ENCODE peak calls at places on chromosomes 11 and 22, in nine cellular contexts. Q, K, B, W, L, S, O, I and Y are unnamed samples.

GRCh38 chr11:104763930-104764717 is 134.1 kb downstream of the CASP12 start:
- DNase-seq in I (no peak), O (no peak), W (no peak), S (no peak), Q (no peak), K (no peak), L (no peak), B (no peak), Y (no peak)

GRCh38 chr22:27800250-27801131 is 1.1 kb downstream of the MN1 start:
- DNase-seq in Q (no peak), I (no peak), B (no peak), K (peak), W (peak), O (no peak), S (peak), L (no peak), Y (no peak)

GRCh38 chr11:3052567-3052966 is 4.7 kb downstream of the CARS1 start:
- DNase-seq in L (no peak), O (no peak), Q (no peak), W (no peak), B (no peak), S (peak), I (no peak), K (no peak), Y (no peak)

GRCh38 chr11:115286614-115287013 is 217.6 kb downstream of the CADM1 start:
- DNase-seq in O (no peak), K (no peak), B (no peak), I (no peak), Q (no peak), S (no peak), W (no peak), L (no peak), Y (no peak)

GRCh38 chr11:120952503-120953229 is 71.2 kb upstream of the TBCEL start:
- DNase-seq in B (peak), O (peak), L (peak), S (peak), W (peak), K (peak), Q (peak), I (peak), Y (peak)

GRCh38 chr11:108093128-108093904 is 28.1 kb upstream of the ACAT1 start:
- DNase-seq in K (no peak), B (no peak), L (no peak), Q (no peak), S (no peak), W (no peak), I (peak), O (no peak), Y (no peak)

GRCh38 chr11:117094776-117095175 is 3.5 kb downstream of the SIK3 start:
- DNase-seq in O (no peak), W (no peak), K (no peak), B (no peak), Q (no peak), L (no peak), I (peak), S (no peak), Y (no peak)

GRCh38 chr11:34356576-34356917 is 1.3 kb downstream of the ABTB2 start:
- DNase-seq in K (no peak), B (peak), Q (peak), W (peak), S (peak), L (no peak), I (peak), O (no peak), Y (peak)

GRCh38 chr11:130653838-130654601 is 205.6 kb downstream of the ADAMTS15 start:
- DNase-seq in B (peak), K (peak), Q (peak), O (peak), W (no peak), I (peak), S (peak), L (no peak), Y (no peak)

GRCh38 chr11:83072689-83073242 is 1.1 kb upstream of the RAB30 start:
- DNase-seq in Q (no peak), B (no peak), I (no peak), O (no peak), L (no peak), K (no peak), W (peak), S (no peak), Y (no peak)

GRCh38 chr11:72140661-72141060 is 5.1 kb downstream of the FOLR3 start:
- DNase-seq in O (no peak), B (no peak), K (no peak), L (no peak), I (no peak), S (no peak), Q (no peak), W (no peak), Y (no peak)

GRCh38 chr22:21098099-21098671 is 52.4 kb downstream of the LRRC74B start:
- DNase-seq in K (no peak), L (no peak), Q (no peak), B (no peak), W (no peak), S (no peak), I (no peak), O (no peak), Y (no peak)

GRCh38 chr11:113960702-113961330 is 14.1 kb upstream of the HTR3A start:
- DNase-seq in W (no peak), K (no peak), O (no peak), I (no peak), S (no peak), B (no peak), Q (no peak), L (no peak), Y (no peak)

GRCh38 chr22:37904572-37905533 is 1.2 kb upstream of the MICALL1 start:
- DNase-seq in I (peak), S (peak), B (peak), Q (no peak), W (peak), O (peak), L (no peak), K (peak), Y (no peak)

GRCh38 chr22:37848587-37849088 is 581 bp upstream of the EIF3L start:
- DNase-seq in W (no peak), K (no peak), S (peak), L (no peak), Q (no peak), B (no peak), O (no peak), I (peak), Y (no peak)

GRCh38 chr11:94036096-94036495 is 14.9 kb downstream of the HEPHL1 start:
- DNase-seq in O (no peak), B (no peak), S (no peak), L (no peak), W (no peak), Q (no peak), K (no peak), I (no peak), Y (no peak)

GRCh38 chr22:20238567-20239062 is 29.5 kb downstream of the RTN4R start:
- DNase-seq in L (peak), W (peak), Q (peak), B (no peak), K (peak), O (peak), S (no peak), I (no peak), Y (peak)

GRCh38 chr11:115112779-115113178 is 391.4 kb downstream of the CADM1 start:
- DNase-seq in K (no peak), L (no peak), S (no peak), B (no peak), O (no peak), W (peak), I (no peak), Q (no peak), Y (no peak)

GRCh38 chr11:70942593-70942992 is 309.8 kb downstream of the SHANK2 start:
- DNase-seq in K (no peak), B (no peak), S (no peak), O (no peak), I (no peak), Q (no peak), W (peak), L (no peak), Y (no peak)

GRCh38 chr11:117818036-117818858 is 6.3 kb downstream of the FXYD2 start:
- DNase-seq in L (no peak), W (no peak), S (peak), K (peak), B (no peak), I (no peak), Q (no peak), O (no peak), Y (no peak)

GRCh38 chr11:1803246-1803645 is 31.5 kb upstream of the SYT8 start:
- DNase-seq in O (no peak), W (no peak), K (no peak), I (no peak), B (no peak), S (no peak), L (no peak), Q (no peak), Y (no peak)

GRCh38 chr11:112564228-112564955 is 303.7 kb upstream of the PLET1 start:
- DNase-seq in K (no peak), I (peak), S (no peak), Q (no peak), W (no peak), B (no peak), L (no peak), O (no peak), Y (no peak)

GRCh38 chr11:28815110-28815509 is 706.9 kb downstream of the METTL15 start:
- DNase-seq in O (no peak), S (no peak), W (no peak), I (no peak), K (no peak), Q (no peak), B (no peak), L (no peak), Y (no peak)

GRCh38 chr22:46611189-46611588 is 9.0 kb upstream of the GRAMD4 start:
- DNase-seq in I (no peak), K (no peak), B (no peak), O (no peak), L (no peak), W (no peak), S (no peak), Q (no peak), Y (no peak)

GRCh38 chr11:369336-370018 is at the start of gene B4GALNT4:
- DNase-seq in W (peak), O (no peak), B (no peak), I (no peak), S (peak), Q (no peak), K (peak), L (no peak), Y (no peak)

GRCh38 chr11:16606784-16607674 is 131.4 kb upstream of the C11orf58 start:
- DNase-seq in L (peak), K (peak), W (peak), O (peak), Q (peak), I (no peak), B (peak), S (peak), Y (no peak)

GRCh38 chr11:1127664-1128162 is 30.0 kb upstream of the MUC5AC start:
- DNase-seq in O (no peak), L (no peak), S (no peak), K (no peak), B (peak), I (no peak), Q (no peak), W (no peak), Y (no peak)

GRCh38 chr22:22558972-22559603 is at the start of gene PRAME:
- DNase-seq in O (peak), S (no peak), L (peak), B (no peak), K (peak), Q (peak), I (peak), W (peak), Y (peak)

GRCh38 chr11:71298016-71298550 is 45.7 kb upstream of the SHANK2 start:
- DNase-seq in I (no peak), S (no peak), B (peak), Q (peak), O (peak), W (no peak), L (no peak), K (no peak), Y (no peak)

GRCh38 chr11:78371221-78371899 is 46.3 kb downstream of the GAB2 start:
- DNase-seq in S (no peak), W (no peak), O (no peak), L (no peak), B (no peak), I (no peak), Q (no peak), K (no peak), Y (no peak)

GRCh38 chr22:47402876-47403525 is 640.6 kb downstream of the TBC1D22A start:
- DNase-seq in Q (peak), B (no peak), L (peak), W (no peak), O (no peak), I (no peak), K (no peak), S (peak), Y (no peak)

GRCh38 chr11:43508511-43508918 is 149.8 kb downstream of the TTC17 start:
- DNase-seq in K (no peak), Q (no peak), L (no peak), W (no peak), S (no peak), B (no peak), I (peak), O (no peak), Y (no peak)

GRCh38 chr11:18776324-18776723 is 15.3 kb downstream of the PTPN5 start:
- DNase-seq in B (no peak), O (no peak), K (no peak), L (no peak), W (no peak), S (no peak), I (no peak), Q (no peak), Y (no peak)

GRCh38 chr11:18774801-18775200 is 16.8 kb downstream of the PTPN5 start:
- DNase-seq in L (no peak), S (peak), O (no peak), K (no peak), Q (no peak), B (no peak), W (no peak), I (no peak), Y (no peak)

GRCh38 chr11:18773104-18773503 is 18.5 kb downstream of the PTPN5 start:
- DNase-seq in O (no peak), K (no peak), L (no peak), B (no peak), I (no peak), S (peak), Q (no peak), W (no peak), Y (no peak)

GRCh38 chr11:18773681-18774080 is 17.9 kb downstream of the PTPN5 start:
- DNase-seq in Q (no peak), B (no peak), W (no peak), K (no peak), S (peak), I (no peak), O (no peak), L (no peak), Y (no peak)

GRCh38 chr11:18775492-18776292 is 15.9 kb downstream of the PTPN5 start:
- DNase-seq in K (peak), L (no peak), O (peak), W (peak), S (peak), B (no peak), I (peak), Q (peak), Y (peak)
- TF ChIP-seq CTCF in K (peak), L (peak), O (no peak), W (peak), S (peak), B (no peak), I (peak), Q (peak), Y (peak)

DNA sequence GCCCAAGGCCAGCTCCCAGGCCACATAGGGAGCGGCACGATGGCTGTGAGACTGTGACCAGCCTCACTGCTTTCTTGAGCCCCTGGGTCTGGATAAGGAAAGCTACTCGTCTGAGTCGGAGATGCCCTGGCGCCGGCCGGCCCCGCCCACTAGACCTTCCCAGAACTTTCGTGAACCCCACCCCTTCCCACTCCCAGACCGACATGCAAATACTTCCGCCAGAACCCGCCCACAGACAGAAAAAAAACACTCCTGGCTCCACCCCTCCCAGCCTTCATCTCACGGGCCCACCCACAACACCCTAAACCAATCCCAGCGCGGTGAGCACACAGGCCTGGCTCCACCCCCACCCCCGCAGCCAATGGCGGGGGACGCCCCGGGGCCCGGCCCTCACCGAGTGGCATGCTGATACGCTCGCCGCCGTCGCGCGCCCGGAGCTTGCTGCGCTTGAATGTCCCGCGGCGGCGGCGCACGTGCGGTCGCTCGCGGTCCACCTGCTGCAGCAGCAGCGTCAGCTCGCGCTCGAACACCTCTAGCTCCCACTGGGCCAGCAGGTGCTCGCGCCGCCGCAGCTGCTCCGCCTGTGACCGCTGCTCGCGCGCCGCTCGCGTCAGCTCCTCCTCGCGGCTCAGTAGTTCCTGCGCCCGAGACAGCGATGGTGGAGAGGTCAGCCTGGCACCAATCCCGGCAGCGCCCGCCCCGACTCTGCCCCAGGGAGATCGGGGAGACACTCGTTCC is 7.0 kb downstream of the MAP3K11 start:
- DNase-seq in S (peak), O (peak), W (peak), B (peak), L (peak), Q (peak), I (peak), K (peak), Y (peak)
- TF ChIP-seq CTCF in S (no peak), O (no peak), W (no peak), B (no peak), L (no peak), Q (no peak), I (no peak), K (no peak), Y (no peak)

GRCh38 chr11:13663631-13664071 is 4.8 kb upstream of the FAR1 start:
- DNase-seq in S (no peak), B (no peak), W (no peak), O (no peak), L (no peak), Q (no peak), I (no peak), K (no peak), Y (no peak)
- TF ChIP-seq CTCF in S (no peak), B (no peak), W (no peak), O (no peak), L (no peak), Q (no peak), I (no peak), K (no peak), Y (no peak)

GRCh38 chr11:67289226-67289650 is at the start of gene ANKRD13D:
- DNase-seq in I (no peak), B (peak), L (peak), Q (no peak), S (no peak), O (peak), W (no peak), K (no peak), Y (peak)
- TF ChIP-seq CTCF in I (no peak), B (no peak), L (no peak), Q (no peak), S (no peak), O (no peak), W (no peak), K (no peak), Y (no peak)